ENCODE peak calls at places on chromosomes 4 and X, in ten cellular contexts. One of them, this sample, is unnamed.

GRCh38 chrX:8815460-8816065 is 14.4 kb upstream of the FAM9A start:
- DNase-seq in A549: peak; percentile 45
- DNase-seq in HepG2: peak; percentile 45
- DNase-seq in lower leg skin: no peak
- DNase-seq in Panc1: peak; percentile 36
- DNase-seq in AG04450: peak; percentile 2
- DNase-seq in HFF-Myc: peak; percentile 12
- DNase-seq in hepatocyte: peak; percentile 66
- DNase-seq in dorsolateral prefrontal cortex: no peak
- DNase-seq in right atrium auricular region: no peak
- DNase-seq in this sample: no peak

GRCh38 chr4:16418814-16419213 is 192.5 kb upstream of the TAPT1 start:
- DNase-seq in A549: peak; percentile 12
- DNase-seq in HepG2: no peak
- DNase-seq in lower leg skin: no peak
- DNase-seq in Panc1: no peak
- DNase-seq in AG04450: no peak
- DNase-seq in HFF-Myc: peak; percentile 11
- DNase-seq in hepatocyte: no peak
- DNase-seq in dorsolateral prefrontal cortex: no peak
- DNase-seq in right atrium auricular region: no peak
- DNase-seq in this sample: no peak

GRCh38 chrX:105564536-105564935 is 257.8 kb upstream of the NRK start:
- DNase-seq in A549: no peak
- DNase-seq in HepG2: no peak
- DNase-seq in lower leg skin: no peak
- DNase-seq in Panc1: no peak
- DNase-seq in AG04450: peak; percentile 16
- DNase-seq in HFF-Myc: peak; percentile 4
- DNase-seq in hepatocyte: no peak
- DNase-seq in dorsolateral prefrontal cortex: no peak
- DNase-seq in right atrium auricular region: no peak
- DNase-seq in this sample: no peak

GRCh38 chrX:109656774-109657173 is 31.8 kb upstream of the KCNE5 start:
- DNase-seq in A549: no peak
- DNase-seq in HepG2: no peak
- DNase-seq in lower leg skin: no peak
- DNase-seq in Panc1: no peak
- DNase-seq in AG04450: no peak
- DNase-seq in HFF-Myc: no peak
- DNase-seq in hepatocyte: no peak
- DNase-seq in dorsolateral prefrontal cortex: no peak
- DNase-seq in right atrium auricular region: no peak
- DNase-seq in this sample: no peak

GRCh38 chrX:123988423-123989116 is 27.1 kb downstream of the STAG2 start:
- DNase-seq in A549: no peak
- DNase-seq in HepG2: no peak
- DNase-seq in lower leg skin: no peak
- DNase-seq in Panc1: no peak
- DNase-seq in AG04450: no peak
- DNase-seq in HFF-Myc: no peak
- DNase-seq in hepatocyte: no peak
- DNase-seq in dorsolateral prefrontal cortex: no peak
- DNase-seq in right atrium auricular region: no peak
- DNase-seq in this sample: no peak

GRCh38 chrX:57137481-57137880 is 284 bp upstream of the SPIN2A start:
- DNase-seq in A549: no peak
- DNase-seq in HepG2: no peak
- DNase-seq in lower leg skin: no peak
- DNase-seq in Panc1: no peak
- DNase-seq in AG04450: no peak
- DNase-seq in HFF-Myc: no peak
- DNase-seq in hepatocyte: peak; percentile 23
- DNase-seq in dorsolateral prefrontal cortex: no peak
- DNase-seq in right atrium auricular region: no peak
- DNase-seq in this sample: no peak

GRCh38 chr4:184417802-184418511 is 56.4 kb downstream of the IRF2 start:
- DNase-seq in A549: peak; percentile 60
- DNase-seq in HepG2: peak; percentile 27
- DNase-seq in lower leg skin: no peak
- DNase-seq in Panc1: peak; percentile 39
- DNase-seq in AG04450: peak; percentile 43
- DNase-seq in HFF-Myc: peak; percentile 79
- DNase-seq in hepatocyte: peak; percentile 51
- DNase-seq in dorsolateral prefrontal cortex: no peak
- DNase-seq in right atrium auricular region: no peak
- DNase-seq in this sample: no peak

GRCh38 chrX:107102980-107103379 is 15.6 kb downstream of the RBM41 start:
- DNase-seq in A549: peak; percentile 13
- DNase-seq in HepG2: peak; percentile 3
- DNase-seq in lower leg skin: no peak
- DNase-seq in Panc1: no peak
- DNase-seq in AG04450: no peak
- DNase-seq in HFF-Myc: no peak
- DNase-seq in hepatocyte: no peak
- DNase-seq in dorsolateral prefrontal cortex: no peak
- DNase-seq in right atrium auricular region: no peak
- DNase-seq in this sample: no peak

GRCh38 chrX:65697173-65697572 is 29.7 kb downstream of the MSN start:
- DNase-seq in A549: no peak
- DNase-seq in HepG2: no peak
- DNase-seq in lower leg skin: no peak
- DNase-seq in Panc1: no peak
- DNase-seq in AG04450: no peak
- DNase-seq in HFF-Myc: no peak
- DNase-seq in hepatocyte: no peak
- DNase-seq in dorsolateral prefrontal cortex: no peak
- DNase-seq in right atrium auricular region: no peak
- DNase-seq in this sample: no peak

GRCh38 chr4:57148831-57149230 is 38.6 kb upstream of the IGFBP7 start:
- DNase-seq in A549: no peak
- DNase-seq in HepG2: no peak
- DNase-seq in lower leg skin: no peak
- DNase-seq in Panc1: no peak
- DNase-seq in AG04450: no peak
- DNase-seq in HFF-Myc: no peak
- DNase-seq in hepatocyte: no peak
- DNase-seq in dorsolateral prefrontal cortex: no peak
- DNase-seq in right atrium auricular region: no peak
- DNase-seq in this sample: no peak

GRCh38 chr4:81195475-81195874 is 19.5 kb downstream of the PRKG2 start:
- DNase-seq in A549: no peak
- DNase-seq in HepG2: no peak
- DNase-seq in lower leg skin: no peak
- DNase-seq in Panc1: no peak
- DNase-seq in AG04450: no peak
- DNase-seq in HFF-Myc: no peak
- DNase-seq in hepatocyte: no peak
- DNase-seq in dorsolateral prefrontal cortex: no peak
- DNase-seq in right atrium auricular region: no peak
- DNase-seq in this sample: no peak

GRCh38 chr4:81198609-81199008 is 16.4 kb downstream of the PRKG2 start:
- DNase-seq in A549: no peak
- DNase-seq in HepG2: no peak
- DNase-seq in lower leg skin: no peak
- DNase-seq in Panc1: no peak
- DNase-seq in AG04450: no peak
- DNase-seq in HFF-Myc: no peak
- DNase-seq in hepatocyte: no peak
- DNase-seq in dorsolateral prefrontal cortex: no peak
- DNase-seq in right atrium auricular region: no peak
- DNase-seq in this sample: no peak

GRCh38 chr4:81194286-81194685 is 20.7 kb downstream of the PRKG2 start:
- DNase-seq in A549: no peak
- DNase-seq in HepG2: no peak
- DNase-seq in lower leg skin: no peak
- DNase-seq in Panc1: no peak
- DNase-seq in AG04450: no peak
- DNase-seq in HFF-Myc: no peak
- DNase-seq in hepatocyte: no peak
- DNase-seq in dorsolateral prefrontal cortex: no peak
- DNase-seq in right atrium auricular region: no peak
- DNase-seq in this sample: no peak

GRCh38 chr4:81198151-81198550 is 16.9 kb downstream of the PRKG2 start:
- DNase-seq in A549: no peak
- DNase-seq in HepG2: no peak
- DNase-seq in lower leg skin: no peak
- DNase-seq in Panc1: no peak
- DNase-seq in AG04450: no peak
- DNase-seq in HFF-Myc: no peak
- DNase-seq in hepatocyte: no peak
- DNase-seq in dorsolateral prefrontal cortex: no peak
- DNase-seq in right atrium auricular region: no peak
- DNase-seq in this sample: no peak

GRCh38 chr4:81196126-81196650 is 18.8 kb downstream of the PRKG2 start:
- DNase-seq in A549: no peak
- DNase-seq in HepG2: no peak
- DNase-seq in lower leg skin: no peak
- DNase-seq in Panc1: no peak
- DNase-seq in AG04450: no peak
- DNase-seq in HFF-Myc: no peak
- DNase-seq in hepatocyte: peak; percentile 36
- DNase-seq in dorsolateral prefrontal cortex: no peak
- DNase-seq in right atrium auricular region: no peak
- DNase-seq in this sample: no peak
- H3K4me3 ChIP-seq in A549: no peak overlapping the region
- H3K4me3 ChIP-seq in HepG2: no peak overlapping the region
- H3K4me3 ChIP-seq in lower leg skin: no peak overlapping the region
- H3K4me3 ChIP-seq in Panc1: no peak overlapping the region
- H3K4me3 ChIP-seq in AG04450: no peak overlapping the region
- H3K4me3 ChIP-seq in HFF-Myc: no peak overlapping the region
- H3K4me3 ChIP-seq in hepatocyte: no peak overlapping the region
- H3K4me3 ChIP-seq in dorsolateral prefrontal cortex: no peak overlapping the region
- H3K4me3 ChIP-seq in right atrium auricular region: no peak overlapping the region
- H3K4me3 ChIP-seq in this sample: no peak overlapping the region

GRCh38 chrX:20060961-20061868 is 55.5 kb downstream of the MAP7D2 start:
- DNase-seq in A549: no peak
- DNase-seq in HepG2: no peak
- DNase-seq in lower leg skin: peak; percentile 81
- DNase-seq in Panc1: no peak
- DNase-seq in AG04450: no peak
- DNase-seq in HFF-Myc: no peak
- DNase-seq in hepatocyte: no peak
- DNase-seq in dorsolateral prefrontal cortex: no peak
- DNase-seq in right atrium auricular region: no peak
- DNase-seq in this sample: no peak
- H3K4me3 ChIP-seq in A549: no peak overlapping the region
- H3K4me3 ChIP-seq in HepG2: no peak overlapping the region
- H3K4me3 ChIP-seq in lower leg skin: no peak overlapping the region
- H3K4me3 ChIP-seq in Panc1: no peak overlapping the region
- H3K4me3 ChIP-seq in AG04450: no peak overlapping the region
- H3K4me3 ChIP-seq in HFF-Myc: no peak overlapping the region
- H3K4me3 ChIP-seq in hepatocyte: no peak overlapping the region
- H3K4me3 ChIP-seq in dorsolateral prefrontal cortex: no peak overlapping the region
- H3K4me3 ChIP-seq in right atrium auricular region: no peak overlapping the region
- H3K4me3 ChIP-seq in this sample: no peak overlapping the region

DNA sequence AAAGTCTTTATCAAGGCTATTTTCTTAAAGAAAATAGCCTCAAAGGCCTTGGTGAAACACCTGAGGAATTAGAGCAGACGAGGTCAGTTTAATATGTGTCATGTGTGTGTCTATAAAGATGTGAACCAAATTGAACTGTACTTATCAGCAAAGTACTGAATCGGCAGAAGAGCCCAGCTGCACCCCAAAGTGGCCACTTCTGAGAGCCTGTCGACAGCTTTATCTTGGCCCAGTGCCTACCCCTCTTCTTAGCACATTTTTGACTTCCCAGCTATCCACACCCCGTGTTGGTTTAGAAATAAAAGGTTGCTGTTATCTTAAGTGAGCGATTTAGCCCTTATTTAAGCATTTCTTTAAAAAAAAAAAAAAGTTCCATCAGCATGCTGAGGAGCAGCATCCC is 329.7 kb downstream of the FBXW7 start:
- DNase-seq in A549: no peak
- DNase-seq in HepG2: no peak
- DNase-seq in lower leg skin: no peak
- DNase-seq in Panc1: no peak
- DNase-seq in AG04450: no peak
- DNase-seq in HFF-Myc: no peak
- DNase-seq in hepatocyte: no peak
- DNase-seq in dorsolateral prefrontal cortex: no peak
- DNase-seq in right atrium auricular region: no peak
- DNase-seq in this sample: peak; percentile 36
- H3K4me3 ChIP-seq in A549: no peak overlapping the region
- H3K4me3 ChIP-seq in HepG2: no peak overlapping the region
- H3K4me3 ChIP-seq in lower leg skin: no peak overlapping the region
- H3K4me3 ChIP-seq in Panc1: no peak overlapping the region
- H3K4me3 ChIP-seq in AG04450: no peak overlapping the region
- H3K4me3 ChIP-seq in HFF-Myc: no peak overlapping the region
- H3K4me3 ChIP-seq in hepatocyte: no peak overlapping the region
- H3K4me3 ChIP-seq in dorsolateral prefrontal cortex: no peak overlapping the region
- H3K4me3 ChIP-seq in right atrium auricular region: peak overlapping the region; percentile 7
- H3K4me3 ChIP-seq in this sample: no peak overlapping the region

DNA sequence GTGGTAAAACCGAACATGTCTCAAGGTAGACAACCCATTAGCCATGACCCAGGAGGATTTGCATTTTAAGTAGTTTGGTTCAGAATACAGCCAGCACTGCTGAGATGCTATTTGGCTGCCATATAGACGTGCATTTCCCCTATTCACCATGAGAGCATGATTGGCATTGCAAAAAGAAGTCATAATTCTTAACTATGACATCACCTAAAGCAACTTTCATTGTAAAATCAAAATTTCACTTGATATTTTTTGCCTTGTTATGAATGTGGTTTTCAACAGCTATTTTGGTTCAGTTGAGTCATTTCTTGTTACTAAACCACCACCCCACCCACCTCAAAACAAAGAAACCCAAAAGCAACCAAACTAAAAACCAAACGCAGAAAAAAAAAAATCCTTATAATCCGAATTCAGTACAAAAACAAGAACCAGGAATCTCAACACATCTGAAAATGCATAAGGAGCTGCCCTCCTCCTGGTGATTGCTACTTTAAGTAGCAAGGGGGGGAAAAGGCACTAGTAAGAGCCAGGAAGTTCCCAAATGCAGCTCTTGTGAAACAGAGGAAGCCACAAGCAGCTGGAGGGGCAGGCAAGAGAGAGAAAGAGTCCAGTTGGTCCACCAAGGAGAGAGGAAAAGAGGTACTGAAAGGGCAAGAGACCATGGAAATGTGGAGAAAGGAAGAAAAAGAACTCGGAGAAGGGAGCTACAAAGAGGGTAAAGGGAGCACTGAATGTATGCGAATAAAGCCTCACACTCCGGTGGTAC is 3.1 kb downstream of the SLITRK4 start:
- DNase-seq in A549: no peak
- DNase-seq in HepG2: no peak
- DNase-seq in lower leg skin: no peak
- DNase-seq in Panc1: no peak
- DNase-seq in AG04450: no peak
- DNase-seq in HFF-Myc: no peak
- DNase-seq in hepatocyte: no peak
- DNase-seq in dorsolateral prefrontal cortex: no peak
- DNase-seq in right atrium auricular region: no peak
- DNase-seq in this sample: no peak
- H3K4me3 ChIP-seq in A549: no peak overlapping the region
- H3K4me3 ChIP-seq in HepG2: no peak overlapping the region
- H3K4me3 ChIP-seq in lower leg skin: no peak overlapping the region
- H3K4me3 ChIP-seq in Panc1: no peak overlapping the region
- H3K4me3 ChIP-seq in AG04450: no peak overlapping the region
- H3K4me3 ChIP-seq in HFF-Myc: no peak overlapping the region
- H3K4me3 ChIP-seq in hepatocyte: peak overlapping the region; percentile 45
- H3K4me3 ChIP-seq in dorsolateral prefrontal cortex: peak overlapping the region; percentile 61
- H3K4me3 ChIP-seq in right atrium auricular region: peak overlapping the region; percentile 29
- H3K4me3 ChIP-seq in this sample: no peak overlapping the region

GRCh38 chrX:133417364-133417763 is 2.1 kb upstream of the GPC4 start:
- DNase-seq in A549: no peak
- DNase-seq in HepG2: no peak
- DNase-seq in lower leg skin: no peak
- DNase-seq in Panc1: no peak
- DNase-seq in AG04450: no peak
- DNase-seq in HFF-Myc: no peak
- DNase-seq in hepatocyte: no peak
- DNase-seq in dorsolateral prefrontal cortex: no peak
- DNase-seq in right atrium auricular region: no peak
- DNase-seq in this sample: no peak
- H3K4me3 ChIP-seq in A549: no peak overlapping the region
- H3K4me3 ChIP-seq in HepG2: no peak overlapping the region
- H3K4me3 ChIP-seq in lower leg skin: no peak overlapping the region
- H3K4me3 ChIP-seq in Panc1: no peak overlapping the region
- H3K4me3 ChIP-seq in AG04450: no peak overlapping the region
- H3K4me3 ChIP-seq in HFF-Myc: no peak overlapping the region
- H3K4me3 ChIP-seq in hepatocyte: no peak overlapping the region
- H3K4me3 ChIP-seq in dorsolateral prefrontal cortex: no peak overlapping the region
- H3K4me3 ChIP-seq in right atrium auricular region: no peak overlapping the region
- H3K4me3 ChIP-seq in this sample: no peak overlapping the region